ENCODE peak calls at places on chromosomes 4 and X, in seven cellular contexts. D is renal cortical epithelial cell; E is fibroblast of lung; P is right atrium auricular region; S is activated naive CD4-positive, alpha-beta T cell treated with Interleukin-2 at 50 U/mL for 16 hours; T is IMR-90; I is NCI-H1105. X is an unnamed sample.

GRCh38 chr4:102809691-102810090 is 17.7 kb downstream of the UBE2D3 start:
- DNase-seq in I (no peak), D (no peak), E (peak), P (no peak), S (no peak), T (peak), X (no peak)

GRCh38 chr4:150237110-150237852 is 159.0 kb downstream of the DCLK2 start:
- DNase-seq in T (peak), E (peak), I (no peak), P (no peak), D (peak), S (no peak), X (no peak)

GRCh38 chrX:133590703-133591505 is 175.6 kb upstream of the GPC4 start:
- DNase-seq in T (no peak), S (no peak), I (no peak), P (no peak), D (peak), E (peak), X (no peak)

GRCh38 chr4:33160126-33160525 is 2440.0 kb downstream of the PCDH7 start:
- DNase-seq in E (no peak), S (no peak), I (no peak), T (peak), D (peak), P (no peak), X (no peak)

GRCh38 chrX:12370444-12371089 is 232.3 kb downstream of the FRMPD4 start:
- DNase-seq in P (no peak), E (peak), S (no peak), I (no peak), D (no peak), T (peak), X (no peak)

GRCh38 chr4:173522160-173522873 is 7.7 kb downstream of the HAND2 start:
- DNase-seq in S (no peak), I (no peak), T (peak), P (peak), D (no peak), E (peak), X (no peak)

GRCh38 chrX:69158166-69159040 is 6.8 kb downstream of the PJA1 start:
- DNase-seq in D (peak), S (peak), E (peak), I (peak), P (peak), T (peak), X (peak)

GRCh38 chr4:78510681-78511080 is 40.9 kb upstream of the ANXA3 start:
- DNase-seq in S (no peak), D (no peak), E (no peak), P (no peak), I (no peak), T (no peak), X (no peak)

GRCh38 chrX:153384390-153384789 is 16.8 kb downstream of the PNMA6E start:
- DNase-seq in S (no peak), D (no peak), P (no peak), E (no peak), I (no peak), T (no peak), X (no peak)

GRCh38 chr4:1512738-1513660 is 106.8 kb upstream of the NKX1-1 start:
- DNase-seq in S (peak), D (no peak), E (peak), P (no peak), I (no peak), T (no peak), X (no peak)

GRCh38 chr4:184300816-184301215 is 83.1 kb upstream of the ENPP6 start:
- DNase-seq in D (no peak), I (no peak), T (no peak), P (peak), E (no peak), S (no peak), X (no peak)

GRCh38 chrX:30489323-30489722 is 88.2 kb downstream of the TASL start:
- DNase-seq in P (no peak), S (no peak), I (no peak), T (no peak), D (peak), E (no peak), X (no peak)

GRCh38 chr4:80454040-80454439 is 118.5 kb downstream of the CFAP299 start:
- DNase-seq in S (no peak), E (peak), D (peak), P (no peak), I (no peak), T (peak), X (no peak)

GRCh38 chrX:150365953-150366911 is 3.1 kb downstream of the MAMLD1 start:
- DNase-seq in S (peak), I (peak), D (no peak), P (no peak), E (peak), T (peak), X (no peak)

GRCh38 chr4:107578321-107578720 is 141.7 kb downstream of the PAPSS1 start:
- DNase-seq in T (peak), E (no peak), P (no peak), I (no peak), S (no peak), D (no peak), X (no peak)

GRCh38 chr4:132238697-132239096 is 910.4 kb upstream of the PCDH10 start:
- DNase-seq in D (no peak), P (no peak), S (no peak), I (no peak), E (no peak), T (no peak), X (no peak)

GRCh38 chr4:151362404-151363164 is 37.2 kb upstream of the SH3D19 start:
- DNase-seq in E (peak), P (peak), I (peak), T (peak), S (peak), D (peak), X (peak)

GRCh38 chrX:20727447-20727846 is 460.7 kb upstream of the RPS6KA3 start:
- DNase-seq in D (no peak), T (no peak), P (no peak), S (no peak), I (no peak), E (no peak), X (no peak)

GRCh38 chr4:110231869-110232268 is 33.5 kb upstream of the ELOVL6 start:
- DNase-seq in I (no peak), P (no peak), D (peak), T (no peak), S (no peak), E (no peak), X (no peak)

GRCh38 chrX:134886201-134886600 is 104.6 kb upstream of the SMIM10 start:
- DNase-seq in D (peak), S (no peak), E (peak), I (no peak), T (peak), P (no peak), X (no peak)

GRCh38 chrX:103356897-103357296 is 591 bp downstream of the TCEAL9 start:
- DNase-seq in I (no peak), D (no peak), E (no peak), S (no peak), T (no peak), P (no peak), X (no peak)

GRCh38 chr4:120454788-120455187 is 388.1 kb upstream of the MAD2L1 start:
- DNase-seq in I (no peak), P (no peak), D (no peak), T (no peak), S (no peak), E (no peak), X (no peak)

GRCh38 chr4:169436734-169437133 is 166.0 kb upstream of the SH3RF1 start:
- DNase-seq in P (no peak), S (no peak), D (no peak), T (no peak), E (no peak), I (no peak), X (no peak)

GRCh38 chr4:4334798-4335520 is 44.9 kb downstream of the ZBTB49 start:
- DNase-seq in E (peak), S (peak), I (peak), T (peak), D (peak), P (no peak), X (no peak)

GRCh38 chr4:25088342-25088952 is 57.7 kb upstream of the LGI2 start:
- DNase-seq in T (peak), E (peak), D (no peak), S (no peak), P (no peak), I (no peak), X (no peak)

GRCh38 chr4:148454835-148455234 is 12.6 kb upstream of the NR3C2 start:
- DNase-seq in E (peak), I (no peak), S (no peak), T (peak), D (no peak), P (no peak), X (no peak)

GRCh38 chr4:168540086-168540864 is 43.4 kb downstream of the PALLD start:
- DNase-seq in T (peak), P (no peak), S (no peak), E (peak), D (no peak), I (no peak), X (no peak)

GRCh38 chr4:6055436-6055835 is 37.2 kb upstream of the C4orf50 start:
- DNase-seq in I (no peak), P (no peak), D (no peak), T (no peak), S (no peak), E (no peak), X (no peak)

GRCh38 chrX:50952406-50952805 is 41.9 kb downstream of the BMP15 start:
- DNase-seq in I (no peak), D (no peak), T (no peak), S (no peak), P (no peak), E (peak), X (no peak)

GRCh38 chr4:20462426-20463175 is 210.9 kb downstream of the SLIT2 start:
- DNase-seq in I (no peak), D (peak), S (no peak), P (no peak), E (peak), T (peak), X (no peak)

GRCh38 chrX:5916945-5917344 is 311.7 kb downstream of the NLGN4X start:
- DNase-seq in I (no peak), D (no peak), P (no peak), S (no peak), E (no peak), T (no peak), X (no peak)

GRCh38 chrX:40402771-40403533 is 177.8 kb upstream of the ATP6AP2 start:
- DNase-seq in I (no peak), S (no peak), E (peak), T (peak), D (peak), P (no peak), X (no peak)

GRCh38 chrX:135256923-135257322 is 5.1 kb downstream of the ETDA start:
- DNase-seq in E (no peak), P (no peak), T (no peak), S (no peak), I (no peak), D (no peak), X (no peak)